ENCODE peak calls at places on chromosomes 6 and 20, in five cellular contexts. H, Q, A, Y and W are unnamed samples.

GRCh38 chr6:118080547-118080946 is 173.5 kb downstream of the SLC35F1 start:
- DNase-seq in H (no peak), Q (no peak), A (no peak), Y (peak), W (no peak)

GRCh38 chr20:53734006-53734688 is 140.5 kb upstream of the ZNF217 start:
- DNase-seq in Q (no peak), H (no peak), A (no peak), Y (peak), W (no peak)

GRCh38 chr20:41690702-41691101 is 72.5 kb upstream of the CHD6 start:
- DNase-seq in H (no peak), A (no peak), Y (no peak), Q (no peak), W (no peak)

GRCh38 chr6:135534773-135535380 is 37.3 kb upstream of the AHI1 start:
- DNase-seq in A (no peak), H (no peak), Q (peak), Y (no peak), W (no peak)

GRCh38 chr6:24052632-24053031 is 73.4 kb upstream of the NRSN1 start:
- DNase-seq in H (no peak), Q (no peak), A (no peak), Y (no peak), W (no peak)

GRCh38 chr20:44993343-44993742 is 27.0 kb downstream of the STK4 start:
- DNase-seq in A (no peak), Y (no peak), Q (no peak), H (peak), W (no peak)

GRCh38 chr20:32072168-32072721 is 20.2 kb downstream of the HCK start:
- DNase-seq in Y (peak), Q (no peak), A (no peak), H (no peak), W (no peak)

GRCh38 chr6:109241199-109241598 is 141.1 kb downstream of the CD164 start:
- DNase-seq in H (no peak), Q (no peak), A (no peak), Y (no peak), W (no peak)

GRCh38 chr6:37177083-37177949 is 7.4 kb downstream of the PIM1 start:
- DNase-seq in H (no peak), A (no peak), Q (no peak), Y (no peak), W (no peak)

GRCh38 chr6:26183581-26184408 is 96.6 kb downstream of the HFE start:
- DNase-seq in A (peak), H (peak), Y (peak), Q (peak), W (peak)

GRCh38 chr20:57509665-57510237 is 15.2 kb downstream of the CTCFL start:
- DNase-seq in H (peak), Y (peak), Q (no peak), A (peak), W (no peak)

GRCh38 chr6:112413805-112414204 is 66.7 kb downstream of the RFPL4B start:
- DNase-seq in Q (no peak), A (no peak), Y (no peak), H (no peak), W (no peak)

GRCh38 chr20:48728042-48728837 is 99.6 kb downstream of the PREX1 start:
- DNase-seq in Y (no peak), Q (no peak), A (no peak), H (no peak), W (no peak)

GRCh38 chr6:121627761-121628160 is 192.3 kb downstream of the GJA1 start:
- DNase-seq in Y (peak), A (no peak), Q (no peak), H (no peak), W (no peak)

GRCh38 chr6:21382821-21383455 is 210.6 kb upstream of the SOX4 start:
- DNase-seq in H (no peak), Q (no peak), A (no peak), Y (peak), W (no peak)

GRCh38 chr20:16555754-16556153 is 17.5 kb downstream of the KIF16B start:
- DNase-seq in Q (no peak), H (no peak), Y (no peak), A (no peak), W (no peak)

GRCh38 chr20:10863337-10864060 is 189.7 kb upstream of the JAG1 start:
- DNase-seq in H (no peak), Q (peak), A (no peak), Y (no peak), W (no peak)

GRCh38 chr6:152085533-152085932 is 278.1 kb downstream of the ESR1 start:
- DNase-seq in Y (no peak), Q (no peak), H (no peak), A (no peak), W (no peak)

GRCh38 chr6:11241793-11242201 is 9.3 kb upstream of the NEDD9 start:
- DNase-seq in Q (no peak), Y (peak), A (peak), H (no peak), W (peak)

GRCh38 chr6:147654103-147654845 is 145.8 kb downstream of the SAMD5 start:
- DNase-seq in Q (no peak), H (no peak), A (no peak), Y (no peak), W (no peak)

GRCh38 chr6:44538841-44539240 is 151.3 kb downstream of the CDC5L start:
- DNase-seq in Y (no peak), H (no peak), A (no peak), Q (no peak), W (no peak)

GRCh38 chr6:75760320-75760719 is 11.3 kb downstream of the MYO6 start:
- DNase-seq in H (no peak), A (no peak), Y (no peak), Q (no peak), W (no peak)

GRCh38 chr20:21323640-21324039 is 20.5 kb downstream of the XRN2 start:
- DNase-seq in H (no peak), Y (no peak), A (no peak), Q (peak), W (no peak)

GRCh38 chr6:86070151-86070550 is 427.5 kb upstream of the SYNCRIP start:
- DNase-seq in H (no peak), A (no peak), Q (no peak), Y (no peak), W (no peak)

GRCh38 chr6:20438462-20439070 is 36.9 kb downstream of the E2F3 start:
- DNase-seq in A (no peak), Y (peak), H (no peak), Q (no peak), W (no peak)

GRCh38 chr6:100203391-100203790 is 209.4 kb upstream of the MCHR2 start:
- DNase-seq in Y (no peak), Q (peak), A (no peak), H (no peak), W (no peak)

GRCh38 chr6:85418059-85418458 is 31.8 kb upstream of the NT5E start:
- DNase-seq in Q (no peak), Y (no peak), A (no peak), H (no peak), W (no peak)

GRCh38 chr6:28609672-28610071 is 84.0 kb downstream of the GPX5 start:
- DNase-seq in Q (no peak), Y (no peak), H (no peak), A (no peak), W (no peak)

GRCh38 chr6:35596448-35597442 is 84.0 kb upstream of the TULP1 start:
- DNase-seq in A (no peak), Y (no peak), H (no peak), Q (peak), W (no peak)

GRCh38 chr6:6825986-6826901 is 237.7 kb downstream of the LY86 start:
- DNase-seq in A (no peak), H (peak), Y (no peak), Q (no peak), W (no peak)

GRCh38 chr20:45917790-45918141 is 5.8 kb upstream of the PLTP start:
- DNase-seq in A (no peak), Y (no peak), H (no peak), Q (no peak), W (no peak)

GRCh38 chr6:44630125-44631028 is 242.9 kb downstream of the CDC5L start:
- DNase-seq in Y (peak), A (peak), H (peak), Q (peak), W (peak)

GRCh38 chr20:58228103-58228483 is 360 bp downstream of the ANKRD60 start:
- DNase-seq in A (peak), H (peak), Q (no peak), Y (peak), W (no peak)

GRCh38 chr6:27604986-27605385 is 132.1 kb upstream of the ZNF184 start:
- DNase-seq in H (peak), Y (peak), Q (no peak), A (no peak), W (no peak)

GRCh38 chr6:39357998-39358686 is 35.6 kb upstream of the KCNK16 start:
- DNase-seq in Y (no peak), H (no peak), A (no peak), Q (peak), W (no peak)

GRCh38 chr6:82257088-82257774 is 9.7 kb upstream of the IBTK start:
- DNase-seq in Y (no peak), H (no peak), Q (no peak), A (no peak), W (no peak)
- TF ChIP-seq CTCF in Y (no peak), H (no peak), Q (no peak), A (no peak), W (no peak)

GRCh38 chr6:131807644-131808459 is at the start of gene ENPP1:
- DNase-seq in Q (no peak), H (peak), Y (peak), A (peak), W (peak)
- TF ChIP-seq CTCF in Q (peak), H (no peak), Y (peak), A (no peak), W (no peak)

GRCh38 chr20:59577809-59578601 is 26.3 kb upstream of the PHACTR3 start:
- DNase-seq in Q (no peak), A (no peak), Y (no peak), H (no peak), W (no peak)
- TF ChIP-seq CTCF in Q (no peak), A (no peak), Y (no peak), H (no peak), W (no peak)

GRCh38 chr6:67698534-67698933 is 936.5 kb upstream of the ADGRB3 start:
- DNase-seq in A (no peak), Q (no peak), H (no peak), Y (no peak), W (no peak)

GRCh38 chr6:67689329-67689728 is 945.8 kb upstream of the ADGRB3 start:
- DNase-seq in Q (no peak), Y (peak), H (no peak), A (no peak), W (no peak)

DNA sequence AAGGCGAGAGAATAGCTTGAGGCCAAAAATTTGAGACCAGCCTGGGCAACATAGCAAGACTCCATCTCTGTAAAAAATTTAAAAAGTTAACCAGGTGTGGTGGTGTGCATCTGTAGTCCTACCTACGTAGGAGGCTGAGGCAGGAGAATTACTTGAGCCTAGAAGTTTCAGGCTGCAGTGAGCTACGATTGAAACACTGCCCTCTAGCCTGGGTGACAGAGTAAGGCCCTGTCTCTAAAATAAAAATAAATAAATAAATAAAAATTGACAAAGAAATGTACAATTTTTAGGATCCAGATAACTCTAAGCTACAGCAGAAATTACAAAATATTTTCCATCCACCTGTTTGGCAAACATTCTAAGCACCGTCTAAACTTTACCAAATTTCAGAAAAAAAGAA is 941.0 kb upstream of the ADGRB3 start:
- DNase-seq in Q (no peak), H (no peak), A (no peak), Y (no peak), W (no peak)
- TF ChIP-seq CTCF in Q (no peak), H (no peak), A (no peak), Y (peak), W (no peak)

GRCh38 chr6:14082771-14083170 is 34.8 kb upstream of the CD83 start:
- DNase-seq in Y (no peak), H (no peak), A (no peak), Q (no peak), W (no peak)
- TF ChIP-seq CTCF in Y (no peak), H (no peak), A (no peak), Q (no peak), W (no peak)

DNA sequence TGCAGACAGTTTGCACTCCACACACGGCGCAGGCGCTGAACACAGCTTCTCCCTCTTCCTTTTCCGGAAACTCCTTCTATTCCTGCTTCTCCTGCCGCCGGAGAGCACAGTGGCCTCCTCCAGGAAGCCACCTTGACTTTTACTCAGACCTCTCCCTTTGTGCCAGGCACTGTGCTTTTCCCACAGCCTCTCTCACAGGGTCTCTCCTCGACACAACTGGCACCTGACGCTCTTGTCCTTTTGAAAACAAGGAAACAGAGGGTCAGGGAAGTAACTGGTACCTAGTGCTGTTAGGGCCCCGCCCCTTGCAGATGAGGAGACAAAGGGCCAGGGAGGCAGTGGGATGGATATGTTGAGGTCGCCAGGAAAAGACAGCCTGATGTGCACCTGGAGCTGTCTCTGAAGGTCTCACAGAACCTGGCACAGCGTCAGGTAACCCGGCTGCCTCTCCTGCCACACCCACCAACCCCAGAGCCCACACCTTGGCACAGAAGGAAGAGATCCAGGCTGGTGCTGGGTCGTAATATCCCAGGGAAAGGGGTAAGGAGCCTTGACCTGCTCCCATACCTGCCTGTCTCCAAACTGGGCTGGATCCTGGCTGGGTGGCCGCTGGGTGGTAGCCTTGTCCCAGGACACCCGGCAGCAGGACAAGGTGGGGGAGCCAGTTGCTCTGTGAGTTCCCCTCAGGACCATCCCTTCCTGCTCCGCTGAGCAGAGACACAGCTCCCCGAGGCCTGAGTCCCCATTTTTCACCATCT is 59.0 kb downstream of the UBE2V1 start:
- DNase-seq in H (no peak), A (no peak), Q (no peak), Y (no peak), W (no peak)
- TF ChIP-seq CTCF in H (no peak), A (no peak), Q (no peak), Y (no peak), W (no peak)

GRCh38 chr6:166156942-166157341 is 10.7 kb downstream of the TBXT start:
- DNase-seq in Y (peak), H (no peak), A (no peak), Q (no peak), W (no peak)
- TF ChIP-seq CTCF in Y (peak), H (no peak), A (peak), Q (peak), W (no peak)

DNA sequence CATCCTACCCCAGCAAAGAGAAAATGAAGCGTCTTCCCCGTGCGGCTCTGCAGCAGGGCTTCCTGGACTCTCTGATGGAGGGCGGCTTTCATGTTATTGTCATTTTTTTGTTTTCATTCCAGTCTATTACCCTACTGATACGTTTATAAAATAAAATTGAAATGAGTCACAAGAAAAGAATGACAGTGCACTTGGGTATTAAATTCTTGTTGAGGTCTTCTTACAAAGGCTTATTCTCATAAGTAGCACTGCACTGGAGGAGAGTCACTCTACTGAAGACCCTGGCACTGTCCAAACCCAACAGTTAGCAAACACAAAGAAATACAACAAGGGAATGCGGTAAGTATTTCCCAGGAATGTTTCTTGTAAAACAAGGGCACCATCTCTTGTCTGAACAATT is 379.3 kb downstream of the MAFB start:
- DNase-seq in Y (no peak), Q (no peak), A (no peak), H (no peak), W (no peak)
- TF ChIP-seq CTCF in Y (no peak), Q (no peak), A (no peak), H (no peak), W (no peak)

GRCh38 chr20:29497261-29497671 is 1760.2 kb upstream of the DEFB115 start:
- DNase-seq in H (peak), Y (no peak), Q (no peak), A (no peak), W (no peak)
- TF ChIP-seq CTCF in H (no peak), Y (no peak), Q (no peak), A (no peak), W (no peak)